ENCODE peak calls at places on chromosomes 13 and 19, in eight cellular contexts. P is GM12878, N is H1, K is A549, O is HCT116, X is HepG2, F is endothelial cell of umbilical vein, E is K562. M is an unnamed sample.

GRCh38 chr13:113337556-113337955 is 26.4 kb downstream of the GRTP1 start:
- DNase-seq in O (no peak), P (no peak), N (peak; percentile 19), X (no peak), F (no peak), K (no peak), E (no peak), M (no peak)

GRCh38 chr19:7832009-7832408 is 2.0 kb downstream of the EVI5L start:
- DNase-seq in X (no peak), F (no peak), K (no peak), P (no peak), E (no peak), O (no peak), N (no peak), M (no peak)

GRCh38 chr19:6233827-6234511 is 45.8 kb downstream of the MLLT1 start:
- DNase-seq in P (no peak), O (no peak), N (no peak), X (no peak), E (peak; percentile 39), K (no peak), F (peak; percentile 28), M (peak; percentile 84)

GRCh38 chr13:74886496-74886895 is 595.5 kb downstream of the TBC1D4 start:
- DNase-seq in P (no peak), E (no peak), K (peak; percentile 15), N (no peak), F (no peak), X (no peak), O (no peak), M (no peak)

GRCh38 chr19:5968431-5969373 is 9.2 kb downstream of the RANBP3 start:
- DNase-seq in X (peak; percentile 41), F (peak; percentile 54), N (no peak), E (no peak), K (no peak), P (no peak), O (no peak), M (no peak)

GRCh38 chr19:17436874-17437267 is 11.6 kb downstream of the TMEM221 start:
- DNase-seq in P (no peak), E (no peak), F (no peak), X (no peak), O (no peak), N (no peak), K (no peak), M (no peak)

GRCh38 chr13:59458908-59459579 is 704.7 kb downstream of the DIAPH3 start:
- DNase-seq in X (no peak), P (no peak), F (peak; percentile 91), K (no peak), O (no peak), N (no peak), E (no peak), M (no peak)

GRCh38 chr13:105327727-105328126 is 1207.7 kb downstream of the EFNB2 start:
- DNase-seq in N (no peak), E (no peak), K (no peak), P (no peak), O (no peak), F (no peak), X (no peak), M (no peak)

GRCh38 chr13:77952737-77953136 is 34.1 kb upstream of the EDNRB start:
- DNase-seq in E (no peak), P (no peak), F (no peak), K (no peak), O (no peak), N (no peak), X (no peak), M (no peak)

GRCh38 chr13:91236942-91237341 is 110.5 kb upstream of the MIR17HG start:
- DNase-seq in N (no peak), X (no peak), O (no peak), P (no peak), E (no peak), K (no peak), F (no peak), M (no peak)

GRCh38 chr19:42286349-42287016 is 15.4 kb upstream of the PRR19 start:
- DNase-seq in O (no peak), K (no peak), X (no peak), E (peak; percentile 60), F (peak; percentile 57), N (no peak), P (no peak), M (no peak)

GRCh38 chr13:114097504-114097892 is 34.9 kb downstream of the RASA3 start:
- DNase-seq in F (no peak), N (no peak), K (no peak), X (no peak), O (no peak), P (no peak), E (no peak), M (no peak)

GRCh38 chr13:86856996-86857395 is 814.2 kb upstream of the SLITRK5 start:
- DNase-seq in X (peak; percentile 5), E (no peak), F (no peak), K (no peak), O (peak; percentile 47), P (no peak), N (no peak), M (no peak)

GRCh38 chr13:22114630-22115311 is 443.9 kb downstream of the FGF9 start:
- DNase-seq in E (no peak), K (no peak), P (peak; percentile 99), O (no peak), N (no peak), F (no peak), X (no peak), M (peak; percentile 81)
- TF ChIP-seq MAX in E (no peak), K (no peak), P (no peak), O (no peak), N (no peak), F (no peak), X (no peak), M (no peak)

GRCh38 chr13:29594310-29594709 is 1.2 kb downstream of the SLC7A1 start:
- DNase-seq in P (peak; percentile 21), K (peak; percentile 80), F (peak; percentile 74), O (no peak), E (no peak), N (no peak), X (peak; percentile 81), M (no peak)
- TF ChIP-seq POLR2A in P (no peak), K (no peak), F (peak; percentile 27), O (no peak), E (no peak), N (no peak), X (peak; percentile 10), M (no peak)

DNA sequence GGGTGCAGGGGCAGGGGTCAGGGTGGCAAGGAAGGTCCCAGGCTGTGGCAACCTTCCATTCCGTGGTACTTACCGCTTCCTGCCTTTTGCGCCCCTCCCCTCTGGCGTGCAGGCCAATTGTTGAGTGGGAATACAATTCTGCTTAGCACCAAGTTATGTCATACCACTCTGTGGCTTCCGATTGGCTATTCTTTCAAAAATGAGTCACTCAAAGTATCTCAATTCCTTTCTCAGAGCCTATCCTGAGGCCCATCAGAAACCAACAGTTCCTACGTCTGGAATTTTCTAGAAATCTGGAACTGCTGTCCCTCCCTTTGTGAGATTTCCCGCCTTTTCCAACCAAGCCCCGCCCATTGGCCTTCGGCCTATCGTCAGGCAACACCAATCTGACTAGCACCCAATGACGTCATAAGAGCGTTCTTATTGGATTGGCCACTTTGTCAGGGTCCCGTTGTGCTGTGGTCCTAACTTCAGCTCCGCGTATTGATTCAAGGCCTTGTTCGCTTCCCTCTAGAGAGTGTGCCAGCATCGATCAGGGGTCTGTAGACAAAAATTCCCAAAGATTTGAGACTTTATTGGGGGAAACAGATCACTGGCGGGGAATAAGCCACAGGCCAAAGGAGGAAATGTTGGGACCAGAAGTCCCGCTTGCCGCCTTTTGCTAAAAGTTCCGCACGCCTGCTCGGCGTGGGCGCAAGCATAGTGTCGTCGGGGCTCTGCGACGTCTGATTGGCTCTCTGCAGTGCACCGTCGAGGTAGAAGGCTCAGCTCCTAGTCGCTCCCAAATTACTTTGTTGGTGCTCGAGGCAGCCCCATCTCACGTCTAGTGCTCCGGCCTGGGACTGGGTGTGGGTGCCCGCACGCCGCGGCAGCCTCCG is 11.7 kb downstream of the NTN5 start:
- DNase-seq in O (peak; percentile 95), E (peak; percentile 86), F (peak; percentile 96), X (peak; percentile 66), K (peak; percentile 96), N (no peak), P (peak; percentile 83), M (peak; percentile 98)
- H3K4me3 ChIP-seq in O (no peak overlapping the region), E (no peak overlapping the region), F (no peak overlapping the region), X (no peak overlapping the region), K (no peak overlapping the region), N (no peak overlapping the region), P (peak overlapping the region; percentile 1), M (no peak overlapping the region)

GRCh38 chr19:55256562-55257460 is 2.0 kb downstream of the PPP6R1 start:
- DNase-seq in F (no peak), K (no peak), E (no peak), N (no peak), P (no peak), X (peak; percentile 74), O (no peak), M (peak; percentile 43)
- TF ChIP-seq MAX in F (no peak), K (no peak), E (peak; percentile 48), N (no peak), P (no peak), X (peak; percentile 39), O (no peak), M (peak; percentile 60)

GRCh38 chr19:33878912-33879810 is 82.5 kb downstream of the KCTD15 start:
- DNase-seq in X (no peak), E (no peak), P (no peak), O (no peak), K (no peak), N (no peak), F (no peak), M (no peak)

GRCh38 chr19:33879818-33880575 is 83.3 kb downstream of the KCTD15 start:
- DNase-seq in O (no peak), E (no peak), K (no peak), X (no peak), F (peak; percentile 13), N (no peak), P (no peak), M (no peak)

GRCh38 chr19:33888665-33889064 is 92.0 kb downstream of the KCTD15 start:
- DNase-seq in E (no peak), O (no peak), X (no peak), F (no peak), P (no peak), K (no peak), N (no peak), M (no peak)

GRCh38 chr19:33887891-33888290 is 91.2 kb downstream of the KCTD15 start:
- DNase-seq in O (no peak), P (no peak), X (no peak), K (no peak), F (no peak), N (no peak), E (no peak), M (no peak)

DNA sequence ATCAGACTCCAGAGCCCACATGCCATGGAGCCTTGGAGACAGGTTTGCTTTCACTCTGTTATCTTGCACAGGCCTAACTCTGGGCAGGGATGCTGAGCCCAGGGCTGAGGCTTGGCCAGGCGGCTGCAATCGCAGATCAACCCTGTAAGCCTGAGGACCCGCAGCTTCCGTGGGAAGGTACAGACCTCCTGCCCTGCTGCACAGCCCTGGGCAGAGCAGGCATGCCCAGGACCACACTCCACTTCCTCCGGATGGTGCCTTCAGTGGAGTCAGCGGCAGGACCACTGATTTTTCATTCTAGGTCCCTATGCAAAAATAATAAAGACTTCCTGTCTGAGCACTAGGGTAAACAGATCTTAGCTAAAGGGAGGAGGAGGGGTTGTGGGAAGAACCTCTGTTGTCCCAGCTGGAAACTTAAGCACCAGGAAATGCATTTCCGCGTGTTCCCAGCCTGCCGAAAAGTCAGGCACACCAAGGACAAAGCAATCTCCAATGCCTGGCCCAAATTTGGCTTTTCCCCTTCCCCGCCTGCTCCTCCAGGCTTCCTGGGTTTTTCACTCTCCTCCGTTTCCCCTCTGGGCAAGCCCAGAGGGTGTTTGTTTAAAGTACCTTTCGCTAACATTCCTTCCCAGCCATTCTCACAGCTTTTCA is 87.3 kb downstream of the KCTD15 start:
- DNase-seq in X (no peak), K (no peak), F (peak; percentile 93), P (no peak), N (peak; percentile 60), O (no peak), E (no peak), M (no peak)
- TF ChIP-seq POLR2A in X (no peak), K (no peak), F (peak; percentile 56), P (no peak), N (no peak), O (no peak), E (no peak), M (no peak)